ENCODE peak calls at places on chromosomes 5 and 9, in four cellular contexts. S is K562, T is SK-N-SH, W is H1. F is an unnamed sample.

GRCh38 chr5:91142819-91143218 is 240.3 kb downstream of the ARRDC3 start:
- DNase-seq in S (no peak), T (no peak), W (no peak), F (no peak)

GRCh38 chr5:123448017-123448617 is 24.9 kb upstream of the CEP120 start:
- DNase-seq in S (no peak), T (no peak), W (no peak), F (no peak)

GRCh38 chr9:115264333-115264732 is 146.4 kb upstream of the TNC start:
- DNase-seq in S (no peak), T (no peak), W (no peak), F (no peak)

GRCh38 chr5:76785493-76785892 is 33.3 kb upstream of the F2RL1 start:
- DNase-seq in S (no peak), T (no peak), W (no peak), F (no peak)

GRCh38 chr9:128138001-128138400 is 10.5 kb upstream of the PTGES2 start:
- DNase-seq in S (no peak), T (no peak), W (no peak), F (no peak)

GRCh38 chr5:16437974-16438373 is 27.6 kb downstream of the ZNF622 start:
- DNase-seq in S (no peak), T (no peak), W (no peak), F (no peak)

GRCh38 chr9:78396087-78396486 is 99.2 kb downstream of the PSAT1 start:
- DNase-seq in S (no peak), T (no peak), W (no peak), F (no peak)

GRCh38 chr5:161546463-161547301 is at the start of gene GABRB2:
- DNase-seq in S (peak; percentile 26), T (peak; percentile 65), W (no peak), F (peak; percentile 49)

GRCh38 chr5:180109920-180110319 is 38.4 kb upstream of the RNF130 start:
- DNase-seq in S (no peak), T (no peak), W (no peak), F (no peak)

GRCh38 chr9:122065923-122066629 is 27.0 kb downstream of the TTLL11 start:
- DNase-seq in S (peak; percentile 49), T (no peak), W (no peak), F (no peak)

GRCh38 chr9:129626079-129626943 is at the start of gene NTMT1:
- DNase-seq in S (peak; percentile 92), T (peak; percentile 95), W (no peak), F (peak; percentile 84)

GRCh38 chr5:169270827-169271226 is 30.1 kb downstream of the SLIT3 start:
- DNase-seq in S (no peak), T (no peak), W (no peak), F (no peak)

GRCh38 chr5:179558912-179559279 is 8.5 kb downstream of the RUFY1 start:
- DNase-seq in S (no peak), T (peak; percentile 64), W (no peak), F (peak; percentile 75)

GRCh38 chr5:126251024-126251423 is 172.2 kb upstream of the GRAMD2B start:
- DNase-seq in S (no peak), T (no peak), W (no peak), F (no peak)

GRCh38 chr9:7216004-7216821 is 458.4 kb downstream of the KDM4C start:
- DNase-seq in S (no peak), T (no peak), W (no peak), F (no peak)

GRCh38 chr5:153749941-153750340 is 259.5 kb downstream of the GRIA1 start:
- DNase-seq in S (no peak), T (no peak), W (no peak), F (no peak)

GRCh38 chr5:118726891-118727290 is 261.5 kb downstream of the DTWD2 start:
- DNase-seq in S (no peak), T (no peak), W (no peak), F (no peak)
- TF ChIP-seq TEAD4 in S (no peak), T (no peak), W (no peak), F (no peak)

GRCh38 chr9:90559075-90560073 is 83.2 kb downstream of the DIRAS2 start:
- DNase-seq in S (no peak), T (no peak), W (no peak), F (no peak)
- TF ChIP-seq TEAD4 in S (no peak), T (no peak), W (no peak), F (no peak)

GRCh38 chr5:66888613-66889012 is 292.4 kb downstream of the MAST4 start:
- DNase-seq in S (no peak), T (no peak), W (no peak), F (no peak)

GRCh38 chr5:66884589-66885228 is 288.5 kb downstream of the MAST4 start:
- DNase-seq in S (no peak), T (no peak), W (no peak), F (no peak)

GRCh38 chr5:66877843-66878242 is 281.6 kb downstream of the MAST4 start:
- DNase-seq in S (no peak), T (no peak), W (no peak), F (no peak)

GRCh38 chr5:66881475-66882161 is 285.4 kb downstream of the MAST4 start:
- DNase-seq in S (no peak), T (no peak), W (no peak), F (no peak)

GRCh38 chr5:66882592-66883227 is 286.5 kb downstream of the MAST4 start:
- DNase-seq in S (no peak), T (no peak), W (no peak), F (no peak)
- TF ChIP-seq TEAD4 in S (no peak), T (no peak), W (no peak), F (no peak)

GRCh38 chr5:86977808-86978207 is 289.9 kb upstream of the RASA1 start:
- DNase-seq in S (no peak), T (no peak), W (no peak), F (no peak)

GRCh38 chr5:86983208-86983607 is 284.5 kb upstream of the RASA1 start:
- DNase-seq in S (no peak), T (no peak), W (no peak), F (no peak)

GRCh38 chr5:86981898-86982297 is 285.8 kb upstream of the RASA1 start:
- DNase-seq in S (no peak), T (no peak), W (no peak), F (no peak)

GRCh38 chr5:86977185-86977584 is 290.5 kb upstream of the RASA1 start:
- DNase-seq in S (no peak), T (no peak), W (no peak), F (no peak)

DNA sequence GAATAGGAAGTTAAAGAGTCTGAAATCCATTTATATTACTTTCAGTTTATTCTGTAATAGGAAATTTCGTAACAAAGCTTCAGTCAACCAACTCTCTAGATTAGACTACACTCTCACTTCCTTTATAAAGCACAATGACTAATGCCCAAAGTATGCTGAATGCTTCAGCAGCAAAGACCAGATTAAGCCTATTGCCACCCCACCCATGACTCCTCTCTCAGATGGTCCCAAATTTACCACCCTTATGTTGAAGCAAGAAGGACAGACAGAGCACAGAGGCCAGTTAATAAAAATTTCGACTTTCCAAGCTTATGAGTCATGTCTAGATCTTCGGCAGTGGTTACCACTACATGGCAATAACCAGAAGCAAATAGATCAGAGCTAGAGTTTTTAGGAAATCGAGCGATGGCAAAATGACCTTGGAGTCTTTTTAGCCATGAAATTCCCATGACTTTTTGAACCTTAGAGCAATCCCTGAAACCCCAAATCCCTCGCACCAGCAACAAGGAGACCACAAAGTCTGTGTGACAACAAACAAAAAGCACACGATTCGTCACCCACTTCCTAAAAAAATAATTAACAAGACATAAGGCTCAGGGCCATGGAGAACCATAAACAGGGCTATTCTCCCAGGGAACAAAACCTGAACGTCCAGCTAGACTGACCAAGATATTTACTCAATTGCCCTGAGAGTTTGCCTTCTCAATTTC is 287.7 kb upstream of the RASA1 start:
- DNase-seq in S (no peak), T (no peak), W (no peak), F (no peak)
- TF ChIP-seq TEAD4 in S (no peak), T (no peak), W (no peak), F (no peak)

DNA sequence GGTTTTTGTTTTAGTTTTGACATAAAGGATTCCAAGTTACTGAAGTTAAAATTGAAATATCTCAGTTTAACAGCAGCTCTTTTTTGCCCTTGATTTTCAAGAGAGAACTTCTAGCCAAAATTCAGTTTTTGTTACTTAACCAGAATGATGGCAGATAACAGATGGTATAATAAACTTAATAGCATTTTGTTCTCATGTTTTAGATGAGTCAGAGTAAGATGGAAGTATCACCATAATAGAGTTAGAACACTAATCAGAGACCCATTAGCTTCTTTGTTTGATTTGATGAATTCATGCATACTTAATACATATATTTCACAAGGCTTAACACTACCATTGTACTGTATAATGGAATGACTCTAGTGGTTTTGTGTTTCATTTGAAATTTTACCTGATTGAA is 11.9 kb downstream of the ZCCHC9 start:
- DNase-seq in S (no peak), T (no peak), W (no peak), F (no peak)
- TF ChIP-seq TEAD4 in S (no peak), T (no peak), W (no peak), F (no peak)

GRCh38 chr5:9108156-9108555 is 437.7 kb downstream of the SEMA5A start:
- DNase-seq in S (no peak), T (peak; percentile 25), W (no peak), F (no peak)
- TF ChIP-seq TEAD4 in S (no peak), T (no peak), W (no peak), F (no peak)

DNA sequence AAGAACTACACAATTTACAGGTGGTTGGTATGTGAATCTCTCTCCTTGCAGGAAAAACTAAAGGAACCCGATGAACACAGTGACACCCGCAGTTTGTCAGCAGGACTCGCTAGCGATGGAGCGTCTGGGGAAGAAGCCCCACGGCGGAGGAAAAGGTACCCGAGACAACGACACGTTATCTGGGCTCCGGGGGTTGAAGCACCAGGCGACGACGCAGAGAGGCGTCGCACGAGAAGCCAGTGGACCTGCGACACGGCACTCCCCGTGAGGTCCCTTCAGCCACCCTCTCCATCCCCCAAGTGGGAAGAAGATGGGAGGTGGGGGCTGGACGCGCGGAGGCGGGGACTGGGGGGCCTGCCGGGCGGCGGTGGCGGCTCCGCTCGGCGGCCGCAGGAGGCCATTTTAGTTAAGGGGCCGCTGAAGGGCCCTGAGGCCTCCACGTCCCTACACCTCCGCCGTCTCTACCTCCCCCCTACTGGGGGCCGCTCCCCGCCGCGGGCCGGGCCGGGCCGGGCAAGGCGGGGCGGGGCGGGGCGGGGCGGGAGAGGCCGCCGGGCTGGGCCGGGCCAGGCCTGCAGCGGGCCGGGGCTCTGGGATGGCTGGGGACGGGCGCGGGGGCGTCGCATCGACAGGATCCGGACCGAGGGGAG is 874 bp downstream of the ZFR start:
- DNase-seq in S (peak; percentile 81), T (peak; percentile 87), W (no peak), F (peak; percentile 62)
- TF ChIP-seq TEAD4 in S (no peak), T (no peak), W (no peak), F (no peak)

GRCh38 chr5:1553642-1554409 is 30.1 kb upstream of the LPCAT1 start:
- DNase-seq in S (peak; percentile 10), T (no peak), W (no peak), F (no peak)
- TF ChIP-seq TEAD4 in S (no peak), T (no peak), W (no peak), F (no peak)

DNA sequence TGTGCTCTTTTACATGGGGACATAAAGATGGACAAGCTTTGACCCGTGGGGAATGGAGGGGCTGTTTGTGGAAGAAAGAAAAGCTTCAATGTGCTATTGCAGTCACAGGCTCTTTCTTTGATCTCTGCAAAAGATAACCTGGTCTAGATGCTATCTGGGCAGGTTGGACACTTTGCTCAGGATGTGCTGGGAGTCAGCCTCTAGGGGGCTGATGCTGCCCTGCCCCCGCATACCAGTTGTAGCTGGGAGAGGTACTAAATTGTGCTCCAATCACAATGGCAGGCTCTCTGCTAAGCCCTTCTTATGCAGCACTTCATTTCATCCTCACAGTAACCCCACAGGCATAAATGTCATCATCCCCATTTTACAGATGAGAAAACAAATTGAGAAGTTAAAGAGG is 67.2 kb downstream of the PSD2 start:
- DNase-seq in S (peak; percentile 34), T (no peak), W (no peak), F (no peak)
- TF ChIP-seq TEAD4 in S (no peak), T (no peak), W (peak; percentile 53), F (no peak)